ENCODE peak calls at places on chromosomes 6 and 20, in nine cellular contexts. N is IMR-90; S is small intestine; H is NT2/D1; Z is ovary; U is CD8-positive, alpha-beta T cell; Y is fibroblast of lung; X is right cardiac atrium; O is Panc1. E is an unnamed sample.

GRCh38 chr20:49397525-49397924 is 84.9 kb downstream of the KCNB1 start:
- DNase-seq in Z (no peak), Y (peak; percentile 28), O (no peak), H (no peak), N (peak; percentile 25), U (no peak), X (no peak), S (no peak), E (peak; percentile 88)

GRCh38 chr6:167097770-167098169 is 25.1 kb upstream of the CCR6 start:
- DNase-seq in X (no peak), S (no peak), H (no peak), U (no peak), Y (no peak), Z (no peak), N (no peak), O (no peak), E (peak; percentile 68)

GRCh38 chr6:105882071-105882803 is 203.9 kb upstream of the PRDM1 start:
- DNase-seq in U (no peak), Y (peak; percentile 26), O (no peak), H (no peak), S (no peak), Z (no peak), X (no peak), N (peak; percentile 66), E (no peak)

GRCh38 chr20:54624701-54625472 is 149.5 kb downstream of the DOK5 start:
- DNase-seq in S (no peak), H (peak; percentile 11), O (no peak), X (no peak), Y (peak; percentile 62), U (no peak), N (peak; percentile 6), Z (no peak), E (no peak)

GRCh38 chr20:26216025-26216424 is 519.4 kb upstream of the ZNF337 start:
- DNase-seq in O (no peak), U (no peak), S (no peak), Y (no peak), N (peak; percentile 20), X (no peak), H (no peak), Z (no peak), E (peak; percentile 21)

GRCh38 chr20:19706463-19706862 is 51.6 kb upstream of the RIN2 start:
- DNase-seq in Z (no peak), Y (no peak), X (no peak), S (no peak), N (no peak), H (no peak), O (no peak), U (no peak), E (no peak)

GRCh38 chr20:7492257-7492656 is 448.0 kb downstream of the HAO1 start:
- DNase-seq in U (no peak), H (no peak), S (no peak), Z (no peak), O (no peak), X (no peak), Y (no peak), N (no peak), E (no peak)

GRCh38 chr6:2086328-2087008 is 158.9 kb downstream of the GMDS start:
- DNase-seq in Z (no peak), X (no peak), S (no peak), H (no peak), N (no peak), U (no peak), O (no peak), Y (no peak), E (no peak)

GRCh38 chr6:156971153-156971882 is 194.1 kb downstream of the ARID1B start:
- DNase-seq in S (no peak), N (no peak), Y (no peak), H (no peak), U (no peak), O (no peak), X (no peak), Z (no peak), E (no peak)
- H3K4me1 ChIP-seq in S (peaks cover 2% of the 10 kb centered on the region), N (no peaks in the 10 kb centered on the region), Y (peaks cover 2% of the 10 kb centered on the region), H (no peaks in the 10 kb centered on the region), U (peaks cover 38% of the 10 kb centered on the region), O (peaks cover 8% of the 10 kb centered on the region), X (peaks cover 22% of the 10 kb centered on the region), Z (peaks cover 7% of the 10 kb centered on the region), E (peaks cover 5% of the 10 kb centered on the region)

GRCh38 chr20:63687419-63688233 is 8.8 kb upstream of the TNFRSF6B start:
- DNase-seq in U (no peak), N (no peak), Y (no peak), S (no peak), Z (no peak), O (no peak), X (peak; percentile 75), H (no peak), E (peak; percentile 78)

GRCh38 chr20:63690001-63690897 is 6.2 kb upstream of the TNFRSF6B start:
- DNase-seq in S (no peak), H (no peak), N (no peak), Y (no peak), X (peak; percentile 62), Z (no peak), U (no peak), O (no peak), E (peak; percentile 76)

GRCh38 chr20:63688234-63689045 is 8.0 kb upstream of the TNFRSF6B start:
- DNase-seq in Y (no peak), H (no peak), O (no peak), X (peak; percentile 71), S (no peak), Z (no peak), U (no peak), N (no peak), E (peak; percentile 77)

GRCh38 chr20:63690898-63691710 is 5.3 kb upstream of the TNFRSF6B start:
- DNase-seq in X (peak; percentile 69), N (no peak), Y (no peak), S (no peak), Z (no peak), O (no peak), H (no peak), U (no peak), E (peak; percentile 82)

DNA sequence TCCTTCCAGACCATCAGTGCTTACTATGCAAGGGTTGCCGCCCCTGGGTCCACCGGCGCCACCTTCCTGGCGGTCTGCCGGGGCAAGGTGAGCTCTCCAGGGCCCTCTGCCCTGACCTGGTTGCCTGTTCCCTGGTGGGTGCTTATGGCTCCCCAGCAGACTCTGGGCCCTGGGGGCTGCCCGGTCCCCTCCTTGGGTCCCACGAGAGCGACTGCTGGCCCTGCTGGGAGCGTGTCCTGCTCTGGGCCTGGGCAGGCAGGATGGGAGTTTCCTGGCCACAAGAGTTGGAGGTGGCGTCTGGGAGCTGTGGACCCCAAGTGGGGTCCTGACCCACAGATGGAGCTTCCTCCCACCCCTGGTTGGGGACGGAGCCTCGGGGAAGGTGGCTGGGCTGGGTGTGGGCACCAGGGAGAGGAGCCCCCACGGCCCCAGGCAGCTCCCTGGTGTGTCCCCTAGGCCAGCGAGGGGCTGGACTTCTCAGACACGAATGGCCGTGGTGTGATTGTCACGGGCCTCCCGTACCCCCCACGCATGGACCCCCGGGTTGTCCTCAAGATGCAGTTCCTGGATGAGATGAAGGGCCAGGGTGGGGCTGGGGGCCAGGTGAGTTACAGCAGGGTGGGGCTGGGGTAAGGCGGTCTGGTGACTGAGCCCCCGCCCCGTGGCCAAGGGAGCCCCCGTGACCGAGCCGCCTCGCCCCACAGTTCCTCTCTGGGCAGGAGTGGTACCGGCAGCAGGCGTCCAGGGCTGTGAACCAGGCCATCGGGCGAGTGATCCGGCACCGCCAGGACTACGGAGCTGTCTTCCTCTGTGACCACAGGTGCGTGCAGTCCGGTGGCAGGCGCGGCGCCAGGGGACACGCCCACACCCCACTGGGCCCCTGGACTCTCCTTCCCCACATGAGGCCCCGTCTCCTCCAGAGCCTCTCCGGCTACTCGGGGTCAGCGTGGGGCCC is 7.1 kb upstream of the TNFRSF6B start:
- DNase-seq in Z (no peak), U (no peak), H (no peak), O (no peak), X (peak; percentile 75), Y (no peak), N (no peak), S (no peak), E (peak; percentile 84)
- H3K4me1 ChIP-seq in Z (peaks cover 10% of the 10 kb centered on the region), U (peaks cover 15% of the 10 kb centered on the region), H (peaks cover 29% of the 10 kb centered on the region), O (peaks cover 25% of the 10 kb centered on the region), X (peaks cover 6% of the 10 kb centered on the region), Y (peaks cover 25% of the 10 kb centered on the region), N (peaks cover 15% of the 10 kb centered on the region), S (peaks cover 4% of the 10 kb centered on the region), E (peaks cover 4% of the 10 kb centered on the region)

GRCh38 chr20:32078322-32078721 is 26.3 kb downstream of the HCK start:
- DNase-seq in U (no peak), S (no peak), H (no peak), Z (no peak), N (no peak), O (no peak), X (no peak), Y (no peak), E (no peak)

GRCh38 chr20:32079655-32080109 is 27.6 kb downstream of the HCK start:
- DNase-seq in O (no peak), Z (no peak), U (no peak), X (no peak), N (no peak), Y (no peak), H (no peak), S (no peak), E (peak; percentile 70)

GRCh38 chr20:32080783-32081182 is 28.7 kb upstream of the TM9SF4 start:
- DNase-seq in U (no peak), Y (no peak), S (no peak), O (no peak), Z (no peak), N (no peak), X (no peak), H (no peak), E (no peak)

GRCh38 chr20:32077192-32077591 is 25.1 kb downstream of the HCK start:
- DNase-seq in Y (no peak), H (no peak), U (no peak), S (no peak), X (no peak), Z (no peak), O (no peak), N (no peak), E (no peak)

GRCh38 chr20:32078777-32079176 is 26.7 kb downstream of the HCK start:
- DNase-seq in H (no peak), U (no peak), O (no peak), S (no peak), N (no peak), Y (no peak), Z (no peak), X (no peak), E (no peak)
- H3K4me1 ChIP-seq in H (peaks cover 3% of the 10 kb centered on the region), U (no peaks in the 10 kb centered on the region), O (no peaks in the 10 kb centered on the region), S (no peaks in the 10 kb centered on the region), N (no peaks in the 10 kb centered on the region), Y (no peaks in the 10 kb centered on the region), Z (no peaks in the 10 kb centered on the region), X (no peaks in the 10 kb centered on the region), E (no peaks in the 10 kb centered on the region)

DNA sequence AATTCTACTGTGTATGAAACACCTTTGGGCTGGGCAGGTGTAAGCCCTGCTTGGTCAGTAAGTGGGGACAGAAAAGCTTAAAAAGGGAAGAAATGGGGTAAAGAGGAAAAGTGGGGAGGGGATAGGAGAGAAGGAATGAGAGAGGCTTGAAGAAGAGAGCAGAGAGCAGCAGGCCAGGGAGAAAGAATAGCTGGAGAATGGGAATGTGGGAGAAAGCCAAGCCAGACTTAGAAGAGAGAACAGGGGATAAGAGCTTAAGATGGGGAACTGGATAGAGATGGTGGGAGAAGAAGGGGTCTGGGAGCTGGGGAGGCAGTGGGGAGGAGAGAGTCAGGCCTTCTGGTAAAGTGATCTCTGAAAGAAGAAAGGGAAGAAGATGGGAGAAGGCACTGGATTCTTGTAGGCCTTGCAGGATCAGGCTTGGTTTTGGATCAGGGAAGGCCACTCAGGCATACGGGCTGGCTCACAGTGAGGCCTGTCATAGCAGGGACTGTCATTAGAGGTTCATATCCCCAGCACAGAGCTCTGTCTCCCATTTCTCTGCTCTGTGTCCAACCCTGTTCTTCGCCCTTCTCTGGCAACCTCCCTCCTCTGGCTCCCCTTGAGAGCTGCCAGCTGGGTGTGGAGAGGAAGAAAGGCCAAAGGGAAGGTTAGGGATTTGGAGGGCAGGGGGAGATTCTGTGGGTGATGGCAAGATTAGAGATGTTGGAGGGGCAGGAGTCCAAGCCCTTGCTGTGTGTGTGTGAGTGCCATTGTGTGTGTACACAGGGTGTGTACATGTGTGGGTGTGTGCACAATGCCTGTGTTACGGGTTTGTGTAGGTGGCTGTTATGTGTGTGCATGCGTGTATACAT is 9.3 kb downstream of the SYNGAP1 start:
- DNase-seq in Y (no peak), U (no peak), S (no peak), H (no peak), O (no peak), X (no peak), Z (no peak), N (no peak), E (no peak)
- H3K4me1 ChIP-seq in Y (peaks cover 40% of the 10 kb centered on the region), U (peaks cover 69% of the 10 kb centered on the region), S (peaks cover 13% of the 10 kb centered on the region), H (peaks cover 21% of the 10 kb centered on the region), O (peaks cover 37% of the 10 kb centered on the region), X (peaks cover 17% of the 10 kb centered on the region), Z (peaks cover 31% of the 10 kb centered on the region), N (peaks cover 43% of the 10 kb centered on the region), E (peaks cover 34% of the 10 kb centered on the region)

E was measured in osteoblast.